ENCODE peak calls at places on chromosomes 11 and 22, in five cellular contexts. V is esophagus muscularis mucosa, M is progenitor cell of endocrine pancreas, N is BJ, G is dorsolateral prefrontal cortex. X is an unnamed sample.

GRCh38 chr11:44326615-44327475 is 16.9 kb upstream of the ALX4 start:
- DNase-seq in V (no peak), M (no peak), N (no peak), G (no peak), X (no peak)

GRCh38 chr11:130834886-130835285 is 81.4 kb downstream of the SNX19 start:
- DNase-seq in V (no peak), M (no peak), N (no peak), G (no peak), X (no peak)

GRCh38 chr11:35605691-35606090 is 12.6 kb upstream of the FJX1 start:
- DNase-seq in V (no peak), M (no peak), N (no peak), G (peak), X (no peak)

GRCh38 chr11:76007179-76007578 is 192.2 kb downstream of the UVRAG start:
- DNase-seq in V (no peak), M (no peak), N (no peak), G (no peak), X (no peak)

GRCh38 chr11:111833524-111833923 is 37.9 kb downstream of the ALG9 start:
- DNase-seq in V (no peak), M (no peak), N (no peak), G (no peak), X (no peak)

GRCh38 chr11:10625982-10626311 is 57.5 kb upstream of the LYVE1 start:
- DNase-seq in V (no peak), M (no peak), N (no peak), G (no peak), X (no peak)

GRCh38 chr11:36024716-36025115 is 80.9 kb downstream of the LDLRAD3 start:
- DNase-seq in V (no peak), M (no peak), N (no peak), G (no peak), X (no peak)

GRCh38 chr22:38485783-38486182 is 17.9 kb downstream of the KDELR3 start:
- DNase-seq in V (no peak), M (no peak), N (no peak), G (no peak), X (no peak)

GRCh38 chr11:100851584-100852152 is 164.6 kb downstream of the ARHGAP42 start:
- DNase-seq in V (no peak), M (no peak), N (no peak), G (no peak), X (no peak)

GRCh38 chr11:134020598-134020997 is 48.3 kb upstream of the JAM3 start:
- DNase-seq in V (no peak), M (no peak), N (no peak), G (no peak), X (no peak)

GRCh38 chr11:57491371-57492061 is 24.0 kb downstream of the SLC43A1 start:
- DNase-seq in V (no peak), M (peak), N (no peak), G (no peak), X (peak)

GRCh38 chr11:131867457-131868257 is 497.2 kb downstream of the NTM start:
- DNase-seq in V (no peak), M (peak), N (peak), G (peak), X (peak)

GRCh38 chr11:102762414-102762813 is 18.0 kb downstream of the MMP10 start:
- DNase-seq in V (no peak), M (no peak), N (no peak), G (no peak), X (no peak)

GRCh38 chr11:122155765-122156527 is 39.9 kb upstream of the BLID start:
- DNase-seq in V (no peak), M (no peak), N (no peak), G (no peak), X (no peak)

GRCh38 chr11:65634905-65635731 is 2.8 kb upstream of the SIPA1 start:
- DNase-seq in V (no peak), M (no peak), N (no peak), G (no peak), X (no peak)

GRCh38 chr11:65639623-65640482 is 2.0 kb downstream of the SIPA1 start:
- DNase-seq in V (no peak), M (no peak), N (no peak), G (no peak), X (peak)

GRCh38 chr11:65636810-65637557 is 917 bp upstream of the SIPA1 start:
- DNase-seq in V (no peak), M (no peak), N (no peak), G (no peak), X (no peak)

GRCh38 chr11:65636108-65636809 is 1.6 kb upstream of the SIPA1 start:
- DNase-seq in V (no peak), M (no peak), N (no peak), G (no peak), X (no peak)

GRCh38 chr11:65637794-65638317 is at the start of gene SIPA1:
- DNase-seq in V (no peak), M (peak), N (peak), G (peak), X (peak)
- TF ChIP-seq CTCF in V (peak), M (peak), N (peak), G (peak), X (no peak)

GRCh38 chr22:18998998-18999397 is 62.9 kb upstream of the PRODH start:
- DNase-seq in V (no peak), M (no peak), N (no peak), G (no peak), X (peak)
- TF ChIP-seq CTCF in V (no peak), M (peak), N (peak), G (no peak), X (peak)

GRCh38 chr11:8964324-8965320 is at the start of gene TMEM9B:
- DNase-seq in V (peak), M (peak), N (peak), G (peak), X (peak)
- TF ChIP-seq CTCF in V (no peak), M (no peak), N (no peak), G (peak), X (no peak)

DNA sequence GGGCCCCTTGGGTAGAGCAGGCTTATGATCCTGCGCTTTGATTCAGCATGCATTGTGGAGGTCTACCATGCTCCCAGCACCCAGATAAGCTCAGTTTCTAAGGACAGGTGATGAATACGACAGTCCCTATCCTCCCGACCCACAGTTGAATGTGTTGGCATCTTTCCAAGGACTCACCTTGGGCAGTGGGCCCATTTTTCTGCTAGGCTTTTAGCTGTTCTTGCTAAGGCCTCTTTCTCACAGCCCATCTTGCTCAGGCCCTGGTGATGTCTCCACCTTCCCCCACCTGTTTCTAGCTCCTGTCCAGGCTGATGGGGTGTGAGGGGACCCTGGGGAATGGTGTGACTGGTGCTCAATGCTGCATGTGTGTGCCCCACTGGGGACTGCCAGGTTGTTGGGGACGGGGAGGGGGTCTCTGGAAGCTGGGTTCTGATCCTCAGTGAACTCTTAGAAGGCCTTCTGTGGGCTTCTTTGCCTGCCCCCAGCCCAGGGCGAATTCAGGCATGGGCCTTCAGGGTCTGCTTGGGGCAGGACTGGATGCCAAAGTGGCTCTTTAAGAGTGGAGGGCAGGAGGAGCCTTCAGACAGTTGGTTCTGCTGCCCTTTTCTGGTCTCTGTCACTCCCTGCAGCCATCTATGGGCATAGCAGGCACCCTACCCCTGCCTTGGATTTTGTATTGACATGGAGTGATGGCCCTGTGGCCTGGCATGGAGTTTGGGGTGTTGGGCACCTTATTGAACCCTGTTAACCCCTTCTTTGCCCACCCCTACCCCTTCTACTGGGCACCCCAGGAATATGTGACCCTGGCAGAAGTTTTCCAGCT is 33.1 kb downstream of the PHLDB1 start:
- DNase-seq in V (no peak), M (no peak), N (no peak), G (no peak), X (no peak)
- TF ChIP-seq CTCF in V (peak), M (no peak), N (no peak), G (no peak), X (no peak)